ENCODE peak calls at places on chromosomes 5 and 9, in five cellular contexts. H is WTC11, Y is A549, X is H1, L is K562. N is an unnamed sample.
A peak's percentile ranks its signal among the peaks of the same experiment; 100 is the strongest.

GRCh38 chr9:113705306-113705937 is 170.7 kb upstream of the ZNF618 start:
- DNase-seq in H (no peak), Y (no peak), X (no peak), L (no peak), N (no peak)

GRCh38 chr5:156934450-156935211 is 28.4 kb downstream of the TIMD4 start:
- DNase-seq in H (peak; percentile 50), Y (peak; percentile 33), X (no peak), L (peak; percentile 1), N (no peak)

GRCh38 chr9:68973619-68974018 is 40.3 kb downstream of the PRKACG start:
- DNase-seq in H (no peak), Y (no peak), X (no peak), L (no peak), N (no peak)

GRCh38 chr9:131419716-131420115 is 25.8 kb downstream of the PRRC2B start:
- DNase-seq in H (no peak), Y (no peak), X (no peak), L (no peak), N (no peak)

GRCh38 chr5:96577909-96578308 is 84.3 kb upstream of the CAST start:
- DNase-seq in H (no peak), Y (no peak), X (no peak), L (no peak), N (peak; percentile 41)

GRCh38 chr5:16579142-16579541 is 37.7 kb downstream of the RETREG1 start:
- DNase-seq in H (no peak), Y (no peak), X (no peak), L (no peak), N (no peak)

GRCh38 chr9:137436761-137437600 is 4.2 kb downstream of the ENTPD8 start:
- DNase-seq in H (peak; percentile 10), Y (no peak), X (no peak), L (no peak), N (no peak)

GRCh38 chr5:81936061-81936460 is 35.8 kb upstream of the ATG10 start:
- DNase-seq in H (no peak), Y (no peak), X (no peak), L (no peak), N (no peak)

GRCh38 chr5:56816546-56817081 is 1.3 kb downstream of the MAP3K1 start:
- DNase-seq in H (peak; percentile 59), Y (peak; percentile 46), X (no peak), L (peak; percentile 72), N (peak; percentile 70)

GRCh38 chr5:157343842-157344790 is 78.2 kb downstream of the CYFIP2 start:
- DNase-seq in H (no peak), Y (no peak), X (no peak), L (no peak), N (no peak)

GRCh38 chr9:128684325-128685021 is 4.5 kb upstream of the SET start:
- DNase-seq in H (peak; percentile 81), Y (peak; percentile 85), X (no peak), L (peak; percentile 59), N (peak; percentile 76)

GRCh38 chr5:74257645-74258328 is 382.7 kb downstream of the ENC1 start:
- DNase-seq in H (no peak), Y (no peak), X (no peak), L (peak; percentile 56), N (no peak)

GRCh38 chr5:39780341-39780740 is 355.6 kb upstream of the DAB2 start:
- DNase-seq in H (no peak), Y (no peak), X (peak; percentile 3), L (no peak), N (peak; percentile 82)

GRCh38 chr9:89687848-89688247 is 83.0 kb downstream of the GADD45G start:
- DNase-seq in H (no peak), Y (no peak), X (no peak), L (no peak), N (no peak)

GRCh38 chr5:137398751-137399150 is 100.4 kb downstream of the SPOCK1 start:
- DNase-seq in H (no peak), Y (no peak), X (no peak), L (no peak), N (no peak)

DNA sequence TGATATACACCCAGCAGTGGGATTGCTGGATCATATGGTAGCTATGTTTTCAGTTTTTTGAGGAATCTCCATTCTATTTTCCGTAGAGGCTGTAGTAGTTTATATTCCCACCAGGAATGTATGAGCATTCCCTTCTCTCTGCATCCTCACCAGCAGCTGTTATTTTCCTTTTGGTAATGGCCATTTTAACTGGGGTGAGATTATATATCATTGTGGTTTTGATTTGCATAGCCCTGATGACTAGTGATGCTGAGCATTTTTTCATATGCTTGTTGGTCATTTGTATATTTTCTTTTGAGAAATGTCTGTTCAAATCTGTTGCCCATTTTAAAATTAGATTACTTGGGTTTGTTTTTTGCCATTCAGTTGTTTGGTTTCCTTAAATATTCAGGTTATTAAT is 11.2 kb upstream of the PPIC start:
- DNase-seq in H (no peak), Y (no peak), X (no peak), L (no peak), N (no peak)
- TF ChIP-seq JUN in H (no peak), Y (no peak), X (no peak), L (no peak), N (no peak)

GRCh38 chr9:93082841-93083411 is 13.1 kb upstream of the CARD19 start:
- DNase-seq in H (peak; percentile 16), Y (no peak), X (no peak), L (no peak), N (no peak)

GRCh38 chr9:93081931-93082330 is 14.1 kb upstream of the CARD19 start:
- DNase-seq in H (no peak), Y (no peak), X (no peak), L (no peak), N (no peak)

GRCh38 chr9:93081081-93081529 is 14.9 kb upstream of the CARD19 start:
- DNase-seq in H (peak; percentile 6), Y (no peak), X (no peak), L (no peak), N (no peak)

GRCh38 chr9:93079371-93079770 is 16.6 kb upstream of the CARD19 start:
- DNase-seq in H (no peak), Y (no peak), X (no peak), L (no peak), N (no peak)

GRCh38 chr9:93080406-93080805 is 15.6 kb upstream of the CARD19 start:
- DNase-seq in H (peak; percentile 7), Y (no peak), X (no peak), L (no peak), N (no peak)
- TF ChIP-seq JUN in H (no peak), Y (no peak), X (no peak), L (no peak), N (no peak)

GRCh38 chr5:113389116-113389515 is 45.7 kb downstream of the TSSK1B start:
- DNase-seq in H (no peak), Y (no peak), X (no peak), L (no peak), N (no peak)
- TF ChIP-seq JUN in H (no peak), Y (no peak), X (no peak), L (no peak), N (no peak)

GRCh38 chr9:28289732-28290131 is 716.5 kb upstream of the C9orf72 start:
- DNase-seq in H (no peak), Y (no peak), X (no peak), L (no peak), N (no peak)

GRCh38 chr9:28293691-28294090 is 720.4 kb upstream of the C9orf72 start:
- DNase-seq in H (no peak), Y (no peak), X (no peak), L (no peak), N (no peak)
- TF ChIP-seq JUN in H (no peak), Y (no peak), X (no peak), L (no peak), N (no peak)

N was measured in endothelial cell of umbilical vein.